ENCODE peak calls at places on chromosome 11, in four cellular contexts. F is OCI-LY7, L is osteoblast, N is neuronal stem cell. T is an unnamed sample.

GRCh38 chr11:106238704-106239360 is 161.4 kb downstream of the AASDHPPT start:
- DNase-seq in L (no peak), N (no peak), F (no peak), T (no peak)

GRCh38 chr11:102518296-102519094 is 12.1 kb downstream of the MMP7 start:
- DNase-seq in L (no peak), F (peak), N (no peak), T (no peak)

GRCh38 chr11:32448232-32448631 is 12.9 kb upstream of the WT1 start:
- DNase-seq in L (no peak), N (no peak), F (peak), T (no peak)

GRCh38 chr11:31050061-31050790 is 319.3 kb downstream of the DCDC1 start:
- DNase-seq in L (no peak), N (no peak), F (no peak), T (no peak)

GRCh38 chr11:130616578-130616977 is 168.1 kb downstream of the ADAMTS15 start:
- DNase-seq in F (no peak), N (no peak), L (no peak), T (no peak)

GRCh38 chr11:85627332-85627997 is at the start of gene DLG2:
- DNase-seq in N (peak), L (no peak), F (peak), T (peak)

GRCh38 chr11:66478823-66479740 is 1.2 kb upstream of the DPP3 start:
- DNase-seq in F (peak), L (peak), N (no peak), T (peak)

GRCh38 chr11:132704796-132705375 is 827.4 kb downstream of the OPCML start:
- DNase-seq in N (no peak), F (no peak), L (no peak), T (no peak)

GRCh38 chr11:128704517-128704916 is 10.6 kb downstream of the FLI1 start:
- DNase-seq in L (no peak), F (no peak), N (no peak), T (no peak)

GRCh38 chr11:31796523-31797226 is 14.4 kb downstream of the PAX6 start:
- DNase-seq in L (peak), F (no peak), N (no peak), T (no peak)

DNA sequence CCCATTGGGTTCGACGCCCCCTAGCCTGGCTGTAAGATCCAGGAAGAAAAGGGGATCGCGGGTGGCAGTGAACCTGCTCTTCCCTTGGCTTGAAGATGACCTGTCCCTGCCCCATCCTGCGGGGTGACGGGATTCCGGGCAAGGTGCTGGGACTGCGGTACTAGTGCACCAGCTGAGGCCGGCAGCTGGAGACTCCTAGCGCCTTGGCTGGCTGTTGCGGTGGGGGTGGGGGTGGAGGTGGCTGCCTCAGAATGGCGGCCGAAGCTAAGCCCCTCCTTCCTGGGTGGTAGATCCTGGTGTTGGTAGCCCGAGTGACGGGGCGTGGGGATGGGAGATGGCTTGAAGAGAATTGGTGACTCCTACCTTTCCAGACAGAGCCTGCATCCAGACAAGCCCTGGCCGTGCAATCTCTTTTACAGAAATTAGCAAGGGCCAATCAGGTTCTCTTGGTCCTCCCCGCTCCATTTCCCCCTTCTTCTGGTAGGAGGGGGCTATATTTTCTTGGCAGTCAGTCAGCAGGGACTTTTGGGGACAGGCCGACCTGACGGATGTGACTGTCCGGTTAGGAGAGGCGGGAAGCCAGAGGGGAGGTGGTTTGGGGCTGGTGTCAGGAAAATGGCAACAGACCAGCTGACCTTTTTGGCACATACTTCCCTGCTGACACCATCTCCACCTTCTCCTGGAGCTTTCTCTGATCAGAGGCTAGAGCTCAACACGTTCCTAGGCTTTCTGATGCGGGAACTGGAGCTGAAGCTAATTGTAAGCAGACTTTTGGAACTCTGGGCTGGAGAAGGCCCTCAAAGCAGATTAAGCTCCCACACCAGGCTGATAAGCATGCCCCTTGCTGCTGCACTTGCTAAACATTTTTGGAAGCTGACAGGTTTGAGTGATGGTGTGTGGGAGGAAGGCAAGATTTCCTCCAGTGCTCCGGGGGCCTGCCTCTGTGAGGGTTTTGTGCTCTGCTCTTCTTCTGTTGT is 2.0 kb downstream of the NAV2 start:
- DNase-seq in F (no peak), L (peak), N (no peak), T (peak)
- H2AFZ ChIP-seq in F (no peak), L (peak), N (peak), T (peak)

DNA sequence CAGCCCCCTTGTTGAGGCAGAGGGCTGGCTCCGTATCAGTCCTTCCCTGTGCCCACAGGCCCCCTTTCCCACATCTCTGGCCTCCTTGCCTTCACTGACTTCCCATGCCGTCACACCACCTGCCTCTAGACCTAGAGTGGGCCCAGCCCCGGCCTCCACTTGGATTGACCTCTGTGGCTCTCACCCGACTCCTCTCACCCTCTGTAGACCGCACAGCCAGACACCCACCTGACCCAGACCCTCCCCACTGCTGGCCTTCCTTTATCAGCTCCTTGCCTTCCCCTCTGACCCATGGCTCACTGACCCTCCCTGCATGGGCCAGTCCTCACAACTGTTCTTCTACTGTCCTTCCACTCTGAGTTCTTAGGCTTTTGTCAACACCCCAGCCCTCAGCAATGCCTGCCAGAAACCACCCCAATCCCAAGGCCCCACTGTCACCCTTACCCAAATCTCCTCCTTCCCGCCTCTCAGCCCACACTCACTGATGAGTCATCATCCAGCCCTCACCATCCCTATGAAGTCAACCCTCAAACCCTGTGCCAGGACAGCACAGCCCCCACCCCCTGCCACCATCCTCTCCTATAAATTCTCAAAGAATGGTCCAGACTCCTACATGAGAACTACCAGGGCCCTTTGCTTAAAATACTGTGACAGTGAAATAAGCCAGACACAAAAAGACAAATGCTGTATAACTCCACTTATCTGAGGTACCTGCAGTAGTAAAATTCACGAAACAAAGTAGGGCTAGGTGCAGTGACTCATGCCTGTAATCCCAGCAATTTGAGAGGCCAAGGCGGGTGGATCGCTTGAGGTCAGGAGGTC is 53.4 kb downstream of the SCGB1A1 start:
- DNase-seq in F (no peak), L (peak), N (no peak), T (peak)
- H2AFZ ChIP-seq in F (no peak), L (peak), N (no peak), T (no peak)

DNA sequence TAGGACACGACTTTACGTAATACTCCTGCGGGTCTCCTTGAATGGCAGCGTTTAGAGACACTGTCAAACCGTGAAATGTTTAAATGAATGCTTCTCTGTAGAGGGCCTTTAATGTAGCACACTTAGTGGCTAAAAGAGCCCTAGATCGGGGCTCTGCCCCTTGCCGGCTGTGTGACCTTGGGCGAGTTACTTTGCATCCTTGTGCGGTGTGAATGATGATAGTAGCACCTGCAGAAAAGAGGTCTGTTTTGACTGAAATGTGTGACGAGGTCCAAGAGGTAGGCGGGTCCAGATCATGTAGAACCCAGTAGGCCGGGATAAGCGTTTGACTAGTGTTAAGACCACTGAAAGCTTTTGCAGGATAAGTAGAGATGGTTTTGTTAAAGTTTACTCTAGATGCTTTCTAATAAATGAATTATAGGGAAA is 866 bp downstream of the MED17 start:
- DNase-seq in N (no peak), L (peak), F (no peak), T (peak)
- H2AFZ ChIP-seq in N (peak), L (peak), F (no peak), T (peak)

DNA sequence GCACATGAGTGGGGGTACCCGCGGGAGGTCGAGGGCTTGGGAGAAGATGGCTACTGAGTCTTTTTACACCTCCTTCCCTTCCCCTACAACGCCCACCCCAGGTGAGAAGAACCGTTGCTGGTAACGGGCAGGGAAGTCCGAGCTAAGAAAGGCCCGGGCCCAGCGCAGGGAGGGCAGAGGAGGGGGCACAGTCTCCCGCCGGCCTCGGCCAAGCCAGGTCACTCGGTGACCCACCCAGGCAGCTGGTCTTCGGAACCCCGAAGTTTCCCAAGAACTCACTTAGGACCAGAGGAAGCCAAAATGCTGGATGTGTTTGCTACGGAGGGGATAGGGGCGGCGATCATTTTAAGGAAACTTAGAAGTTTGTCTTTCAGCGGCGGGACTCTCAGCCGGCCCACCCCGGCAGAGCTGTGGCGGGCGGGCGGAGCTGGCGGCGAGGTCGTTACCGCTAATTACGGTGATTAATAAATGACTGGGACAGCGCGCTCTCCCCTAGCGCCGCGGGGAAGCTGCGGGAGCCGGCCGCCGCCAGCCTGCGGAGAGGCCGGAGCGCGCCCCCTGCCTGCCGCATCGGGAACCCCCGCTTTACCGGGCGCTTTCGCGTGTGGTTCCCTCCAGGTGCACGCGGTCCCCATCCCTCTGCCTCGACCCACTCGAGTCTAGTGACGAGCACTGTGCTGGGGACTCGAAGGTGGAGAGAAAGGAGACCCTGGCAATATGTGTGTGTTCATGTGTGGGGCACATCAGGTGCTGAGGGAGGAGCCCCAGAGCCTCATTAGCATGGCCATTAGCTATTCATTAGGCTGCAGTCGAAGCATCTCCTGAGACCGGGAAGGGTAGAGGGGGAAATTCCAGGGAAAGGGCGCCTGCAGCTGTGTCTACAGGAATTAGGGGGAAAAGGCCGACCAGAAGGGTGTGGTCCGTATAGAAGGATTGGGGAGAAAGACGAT is 945 bp downstream of the ROBO3 start:
- DNase-seq in L (peak), F (no peak), N (no peak), T (peak)
- H2AFZ ChIP-seq in L (no peak), F (no peak), N (peak), T (peak)

GRCh38 chr11:122559734-122560382 is 95.7 kb upstream of the UBASH3B start:
- DNase-seq in N (no peak), F (no peak), L (no peak), T (no peak)

DNA sequence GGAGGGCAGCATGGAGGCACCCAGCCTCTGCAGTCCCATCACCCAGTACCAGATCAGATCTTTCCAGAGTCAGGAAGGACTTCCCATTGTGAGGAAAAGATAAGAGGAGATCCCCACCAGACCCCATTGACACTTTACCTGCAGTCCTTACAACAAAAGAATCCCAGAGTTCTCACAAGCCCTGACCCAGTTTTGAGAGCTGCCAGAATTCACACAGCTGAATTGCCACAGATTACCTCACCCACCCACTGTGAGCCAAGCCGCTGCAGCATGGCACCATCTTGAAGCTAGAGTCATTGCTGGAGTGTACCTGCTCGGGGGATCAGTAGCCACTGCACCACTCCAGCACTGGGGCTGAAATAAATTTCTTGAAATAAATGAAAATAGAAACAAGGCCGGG is 91.8 kb upstream of the UBASH3B start:
- DNase-seq in N (no peak), L (peak), F (no peak), T (no peak)
- H2AFZ ChIP-seq in N (no peak), L (no peak), F (no peak), T (no peak)

DNA sequence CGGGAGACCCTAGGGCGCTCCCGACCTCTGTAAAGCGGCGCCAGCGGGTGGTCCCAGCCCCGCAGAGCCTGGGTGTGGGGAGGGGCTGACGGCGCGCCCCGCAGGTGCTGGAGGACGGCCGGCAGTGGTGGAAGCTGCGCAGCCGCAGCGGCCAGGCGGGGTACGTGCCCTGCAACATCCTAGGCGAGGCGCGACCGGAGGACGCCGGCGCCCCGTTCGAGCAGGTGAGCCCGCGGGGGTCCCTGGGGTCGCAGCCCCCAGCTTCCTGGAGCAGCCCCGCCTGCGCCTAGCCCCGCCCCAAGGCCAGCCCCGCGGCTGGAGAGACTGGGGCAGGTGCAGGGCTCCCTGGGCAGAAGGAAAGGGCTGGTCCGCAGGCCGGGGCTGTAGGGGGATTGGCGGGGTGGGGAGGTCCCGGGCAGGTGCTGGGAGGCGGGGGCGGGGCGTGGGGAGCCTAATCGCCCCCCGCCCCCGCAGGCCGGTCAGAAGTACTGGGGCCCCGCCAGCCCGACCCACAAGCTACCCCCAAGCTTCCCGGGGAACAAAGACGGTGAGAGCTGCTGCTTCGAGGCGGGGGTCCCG is 19.7 kb downstream of the EPS8L2 start:
- DNase-seq in F (no peak), N (no peak), L (no peak), T (no peak)
- H2AFZ ChIP-seq in F (peak), N (peak), L (no peak), T (no peak)

GRCh38 chr11:27976262-27976661 is 131.7 kb downstream of the KIF18A start:
- DNase-seq in F (no peak), N (no peak), L (peak), T (peak)

GRCh38 chr11:27973851-27974536 is 134.0 kb downstream of the KIF18A start:
- DNase-seq in N (no peak), L (no peak), F (no peak), T (no peak)

GRCh38 chr11:27971256-27971655 is 136.7 kb downstream of the KIF18A start:
- DNase-seq in F (no peak), N (no peak), L (no peak), T (peak)

GRCh38 chr11:27968461-27968860 is 139.5 kb downstream of the KIF18A start:
- DNase-seq in F (no peak), L (no peak), N (no peak), T (peak)

GRCh38 chr11:27972432-27973170 is 135.4 kb downstream of the KIF18A start:
- DNase-seq in N (no peak), L (no peak), F (no peak), T (no peak)
- H2AFZ ChIP-seq in N (no peak), L (no peak), F (no peak), T (no peak)

GRCh38 chr11:76380977-76381719 is at the start of the genes GVQW3 and THAP12:
- DNase-seq in F (peak), N (peak), L (peak), T (peak)

GRCh38 chr11:76385903-76386302 is 4.8 kb downstream of the GVQW3 start:
- DNase-seq in L (no peak), F (no peak), N (no peak), T (no peak)

GRCh38 chr11:76380161-76380976 is 563 bp downstream of the THAP12 start:
- DNase-seq in L (peak), F (peak), N (peak), T (peak)

GRCh38 chr11:76379811-76380160 is 1.1 kb downstream of the THAP12 start:
- DNase-seq in L (no peak), N (no peak), F (no peak), T (no peak)

DNA sequence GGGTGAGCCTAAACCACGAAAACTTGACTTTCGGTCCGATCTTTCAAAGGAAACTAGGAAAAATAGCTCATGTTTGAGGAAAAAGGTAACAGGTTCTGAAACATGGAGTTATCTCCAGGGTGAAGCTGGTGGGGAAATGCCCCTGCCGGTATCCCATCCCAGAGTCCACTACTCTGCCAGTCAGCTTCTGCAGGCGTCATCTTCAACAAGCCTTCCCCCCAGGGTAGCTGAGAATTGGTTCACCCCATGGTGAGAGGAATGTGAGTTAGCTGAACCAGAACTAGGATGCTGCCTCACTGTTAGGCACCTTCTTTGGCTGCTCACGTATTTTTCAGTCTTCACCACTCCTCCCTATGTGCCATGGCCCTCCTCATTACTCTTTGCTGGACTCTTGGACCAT is 1.1 kb downstream of the GVQW3 start:
- DNase-seq in N (no peak), F (peak), L (no peak), T (peak)
- H2AFZ ChIP-seq in N (no peak), F (peak), L (peak), T (peak)

DNA sequence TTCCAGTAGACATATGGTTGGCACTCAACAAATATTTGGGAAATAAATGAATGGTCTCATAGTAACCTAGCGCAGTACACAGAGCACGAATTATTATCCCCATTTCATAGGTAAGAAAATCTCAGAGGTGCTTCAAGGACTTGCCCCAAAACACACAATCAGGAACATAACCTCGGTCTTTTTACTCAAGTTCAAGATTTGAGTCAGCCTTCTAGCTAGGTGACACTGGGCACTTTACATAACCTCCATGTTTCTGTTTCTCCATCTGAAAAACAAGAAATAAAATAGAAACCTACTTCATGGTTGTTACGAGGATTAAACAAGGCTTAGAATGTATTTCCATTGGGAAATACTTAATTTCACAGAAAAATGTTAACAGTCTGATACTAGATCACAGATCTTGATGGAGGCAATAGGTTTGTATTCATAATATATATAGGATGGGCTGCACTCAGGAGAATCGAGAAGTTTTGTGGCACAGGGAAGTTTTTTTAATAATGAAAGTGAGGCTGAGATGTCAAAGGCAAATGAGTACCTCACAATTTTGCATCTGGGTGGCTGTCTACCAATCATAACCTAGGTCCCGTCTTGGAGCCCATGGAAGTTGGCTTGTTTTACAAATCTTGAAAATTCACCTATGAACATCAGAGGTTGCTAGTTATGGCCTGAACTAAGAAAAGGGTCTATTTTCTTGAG is 147.4 kb upstream of the ZC3H12C start:
- DNase-seq in F (no peak), N (no peak), L (no peak), T (no peak)
- H2AFZ ChIP-seq in F (peak), N (peak), L (peak), T (peak)

T was measured in GM23248.